ENCODE peak calls at places on chromosomes 13 and 19, in nine cellular contexts. I, B, U, S, P, Y, K, A and J are unnamed samples. For H3K4me1, the result is how much of the 10 kb centered on the place peaks cover.

GRCh38 chr19:18415177-18415867 is 3.9 kb upstream of the SSBP4 start:
- DNase-seq in I (peak), B (no peak), U (no peak), S (no peak), P (no peak), Y (no peak), K (peak), A (no peak), J (peak)

GRCh38 chr19:53867225-53868090 is at the start of gene MYADM:
- DNase-seq in I (peak), B (peak), U (peak), S (peak), P (peak), Y (peak), K (peak), A (peak), J (peak)

GRCh38 chr13:52109096-52109495 is 19.8 kb downstream of the NEK5 start:
- DNase-seq in I (no peak), B (no peak), U (no peak), S (no peak), P (peak), Y (no peak), K (no peak), A (no peak), J (no peak)

GRCh38 chr13:95155093-95155492 is 146.2 kb downstream of the ABCC4 start:
- DNase-seq in I (no peak), B (peak), U (peak), S (no peak), P (no peak), Y (no peak), K (no peak), A (no peak), J (no peak)

GRCh38 chr19:12703056-12703455 is 6.6 kb upstream of the FBXW9 start:
- DNase-seq in I (peak), B (peak), U (peak), S (peak), P (peak), Y (no peak), K (peak), A (peak), J (peak)

GRCh38 chr19:44607049-44607448 is 6.3 kb upstream of the IGSF23 start:
- DNase-seq in I (peak), B (peak), U (peak), S (no peak), P (no peak), Y (no peak), K (peak), A (no peak), J (peak)

GRCh38 chr19:45016388-45017314 is 15.4 kb downstream of the RELB start:
- DNase-seq in I (peak), B (peak), U (peak), S (peak), P (peak), Y (no peak), K (peak), A (peak), J (peak)

GRCh38 chr13:32443111-32443510 is 15.2 kb upstream of the N4BP2L1 start:
- DNase-seq in I (peak), B (peak), U (peak), S (peak), P (peak), Y (no peak), K (peak), A (no peak), J (no peak)

GRCh38 chr19:28313633-28314032 is 899.3 kb downstream of the UQCRFS1 start:
- DNase-seq in I (peak), B (no peak), U (peak), S (no peak), P (no peak), Y (no peak), K (peak), A (no peak), J (peak)

GRCh38 chr19:40756502-40757110 is 5.6 kb downstream of the SNRPA start:
- DNase-seq in I (no peak), B (no peak), U (peak), S (no peak), P (no peak), Y (peak), K (no peak), A (no peak), J (no peak)

GRCh38 chr13:106063591-106064308 is 471.7 kb downstream of the EFNB2 start:
- DNase-seq in I (peak), B (no peak), U (peak), S (no peak), P (no peak), Y (peak), K (peak), A (no peak), J (peak)

GRCh38 chr19:46514589-46515289 is 19.1 kb upstream of the PNMA8B start:
- DNase-seq in I (no peak), B (no peak), U (no peak), S (no peak), P (peak), Y (no peak), K (no peak), A (peak), J (no peak)

GRCh38 chr19:43634877-43635560 is 4.6 kb downstream of the CADM4 start:
- DNase-seq in I (no peak), B (no peak), U (no peak), S (no peak), P (peak), Y (no peak), K (peak), A (peak), J (no peak)

GRCh38 chr13:74158028-74158427 is 23.8 kb upstream of the KLF12 start:
- DNase-seq in I (peak), B (no peak), U (no peak), S (no peak), P (no peak), Y (no peak), K (no peak), A (no peak), J (no peak)

GRCh38 chr19:38317104-38317612 is 1.4 kb upstream of the YIF1B start:
- DNase-seq in I (no peak), B (no peak), U (no peak), S (no peak), P (no peak), Y (no peak), K (no peak), A (no peak), J (no peak)

GRCh38 chr13:77510156-77510555 is 25.4 kb upstream of the SCEL start:
- DNase-seq in I (no peak), B (no peak), U (no peak), S (no peak), P (no peak), Y (no peak), K (no peak), A (no peak), J (peak)

GRCh38 chr13:59742467-59742866 is 421.3 kb downstream of the DIAPH3 start:
- DNase-seq in I (no peak), B (no peak), U (no peak), S (no peak), P (no peak), Y (no peak), K (no peak), A (no peak), J (no peak)

GRCh38 chr13:97346561-97347254 is 87.3 kb upstream of the RAP2A start:
- DNase-seq in I (no peak), B (no peak), U (no peak), S (no peak), P (no peak), Y (no peak), K (no peak), A (no peak), J (no peak)

GRCh38 chr19:38047641-38048040 is 140.6 kb downstream of the SIPA1L3 start:
- DNase-seq in I (no peak), B (no peak), U (no peak), S (no peak), P (no peak), Y (no peak), K (no peak), A (peak), J (no peak)

GRCh38 chr13:72384879-72385278 is 342.6 kb downstream of the MZT1 start:
- DNase-seq in I (peak), B (peak), U (peak), S (no peak), P (no peak), Y (peak), K (no peak), A (no peak), J (peak)

GRCh38 chr13:49858183-49858856 is 65.8 kb upstream of the KPNA3 start:
- DNase-seq in I (peak), B (peak), U (peak), S (no peak), P (no peak), Y (no peak), K (peak), A (no peak), J (peak)

GRCh38 chr19:17755977-17756670 is 4.8 kb downstream of the FCHO1 start:
- DNase-seq in I (peak), B (peak), U (peak), S (peak), P (peak), Y (no peak), K (no peak), A (peak), J (peak)

GRCh38 chr13:79805317-79805716 is 324.4 kb downstream of the NDFIP2 start:
- DNase-seq in I (no peak), B (no peak), U (no peak), S (no peak), P (no peak), Y (no peak), K (no peak), A (no peak), J (no peak)

GRCh38 chr13:55013051-55013450 is 1984.4 kb downstream of the OLFM4 start:
- DNase-seq in I (no peak), B (no peak), U (no peak), S (no peak), P (peak), Y (no peak), K (no peak), A (no peak), J (no peak)

GRCh38 chr19:42693760-42694350 is 46.4 kb downstream of the PSG3 start:
- DNase-seq in I (peak), B (peak), U (peak), S (peak), P (peak), Y (no peak), K (peak), A (no peak), J (peak)

GRCh38 chr19:2380567-2380966 is 20.5 kb downstream of the TMPRSS9 start:
- DNase-seq in I (no peak), B (no peak), U (no peak), S (no peak), P (no peak), Y (no peak), K (no peak), A (no peak), J (no peak)

GRCh38 chr19:2376784-2377519 is 16.9 kb downstream of the TMPRSS9 start:
- DNase-seq in I (no peak), B (no peak), U (no peak), S (no peak), P (no peak), Y (no peak), K (peak), A (no peak), J (no peak)

GRCh38 chr19:2382530-2383222 is 22.6 kb downstream of the TMPRSS9 start:
- DNase-seq in I (no peak), B (no peak), U (no peak), S (no peak), P (no peak), Y (no peak), K (no peak), A (no peak), J (no peak)

GRCh38 chr19:2385053-2385721 is 25.1 kb downstream of the TMPRSS9 start:
- DNase-seq in I (peak), B (peak), U (peak), S (peak), P (peak), Y (peak), K (peak), A (peak), J (peak)

GRCh38 chr19:2381151-2381822 is 21.2 kb downstream of the TMPRSS9 start:
- DNase-seq in I (peak), B (no peak), U (no peak), S (no peak), P (no peak), Y (no peak), K (no peak), A (no peak), J (peak)
- H3K4me2 ChIP-seq in I (no peak), B (no peak), U (no peak), S (no peak), P (no peak), Y (no peak), K (no peak), A (no peak), J (peak)

GRCh38 chr19:15775249-15775648 is 12.2 kb upstream of the OR10H5 start:
- DNase-seq in I (no peak), B (no peak), U (no peak), S (no peak), P (no peak), Y (no peak), K (no peak), A (no peak), J (no peak)
- H3K4me1 ChIP-seq in I (under half), B (under half), U (under half), S (under half), P (under half), Y (under half), K (under half), A (under half), J (under half)

GRCh38 chr13:48506092-48506701 is 26.7 kb downstream of the RCBTB2 start:
- DNase-seq in I (no peak), B (no peak), U (no peak), S (no peak), P (no peak), Y (no peak), K (no peak), A (no peak), J (no peak)
- H3K4me2 ChIP-seq in I (no peak), B (no peak), U (no peak), S (no peak), P (no peak), Y (peak), K (no peak), A (no peak), J (no peak)

GRCh38 chr19:11383706-11384048 is 437 bp downstream of the EPOR start:
- DNase-seq in I (no peak), B (no peak), U (no peak), S (no peak), P (no peak), Y (no peak), K (no peak), A (no peak), J (no peak)

GRCh38 chr19:11381535-11382369 is 2.4 kb downstream of the EPOR start:
- DNase-seq in I (peak), B (peak), U (peak), S (peak), P (peak), Y (peak), K (peak), A (peak), J (peak)

GRCh38 chr19:11382898-11383705 is 1.0 kb downstream of the EPOR start:
- DNase-seq in I (no peak), B (peak), U (peak), S (peak), P (peak), Y (no peak), K (peak), A (peak), J (no peak)

GRCh38 chr19:11387154-11388034 is 3.3 kb upstream of the EPOR start:
- DNase-seq in I (no peak), B (no peak), U (no peak), S (no peak), P (no peak), Y (no peak), K (no peak), A (no peak), J (no peak)

DNA sequence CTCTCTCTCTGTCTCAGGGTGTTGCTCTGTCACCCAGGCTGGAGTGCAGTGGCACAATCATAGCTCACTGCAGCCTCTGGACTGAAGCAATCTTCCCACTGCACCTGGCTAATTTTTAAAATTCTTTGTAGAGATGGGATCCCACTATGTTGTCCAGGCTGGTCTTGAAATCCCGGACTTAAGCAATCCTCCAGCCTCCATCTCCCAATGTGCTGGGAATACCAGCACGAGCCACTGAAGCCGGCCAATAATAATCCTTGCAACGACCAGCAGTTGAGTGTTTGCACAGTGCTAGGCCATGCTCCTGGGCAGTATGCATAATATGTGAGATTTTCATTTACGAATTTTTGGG is 640 bp upstream of the EPOR start:
- DNase-seq in I (no peak), B (no peak), U (no peak), S (no peak), P (no peak), Y (no peak), K (no peak), A (no peak), J (no peak)
- H3K4me1 ChIP-seq in I (under half), B (under half), U (under half), S (under half), P (under half), Y (under half), K (under half), A (under half), J (under half)

GRCh38 chr19:32719611-32720059 is at the start of gene TDRD12:
- DNase-seq in I (no peak), B (peak), U (no peak), S (peak), P (peak), Y (no peak), K (no peak), A (peak), J (no peak)

GRCh38 chr19:32720936-32721250 is 1.3 kb downstream of the TDRD12 start:
- DNase-seq in I (no peak), B (no peak), U (no peak), S (no peak), P (no peak), Y (no peak), K (no peak), A (no peak), J (no peak)

GRCh38 chr19:32720216-32720935 is 809 bp downstream of the TDRD12 start:
- DNase-seq in I (no peak), B (no peak), U (no peak), S (peak), P (peak), Y (no peak), K (no peak), A (no peak), J (no peak)

GRCh38 chr19:32717496-32717895 is 2.1 kb upstream of the TDRD12 start:
- DNase-seq in I (no peak), B (no peak), U (no peak), S (no peak), P (no peak), Y (no peak), K (no peak), A (no peak), J (no peak)

DNA sequence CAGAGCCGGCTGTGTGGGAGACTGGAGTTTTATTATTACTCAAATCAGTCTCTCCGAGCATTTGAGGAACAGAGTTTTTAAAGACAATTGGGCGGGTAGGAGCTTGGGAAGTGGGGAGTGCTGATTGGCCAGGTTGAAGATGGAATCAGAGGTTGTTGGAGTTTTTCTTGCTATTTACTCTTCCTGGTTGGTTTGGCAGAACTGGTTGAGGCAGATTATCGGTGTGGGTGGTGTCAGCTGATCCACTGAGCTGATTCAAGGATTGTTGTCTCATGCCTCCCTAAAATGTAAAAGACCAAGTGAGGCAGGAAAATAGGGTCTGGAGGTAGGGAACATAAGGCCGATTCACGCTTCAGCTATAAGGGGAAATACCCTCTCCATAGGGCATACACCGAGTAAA is 1.3 kb upstream of the TDRD12 start:
- DNase-seq in I (no peak), B (no peak), U (no peak), S (no peak), P (no peak), Y (no peak), K (no peak), A (no peak), J (no peak)
- H3K4me2 ChIP-seq in I (no peak), B (no peak), U (no peak), S (no peak), P (no peak), Y (no peak), K (no peak), A (no peak), J (no peak)

GRCh38 chr19:49241769-49242168 is 83.2 kb downstream of the SLC6A16 start:
- DNase-seq in I (no peak), B (no peak), U (no peak), S (no peak), P (no peak), Y (no peak), K (no peak), A (no peak), J (no peak)
- H3K4me1 ChIP-seq in I (under half), B (under half), U (under half), S (under half), P (under half), Y (under half), K (under half), A (under half), J (under half)